ENCODE peak calls at places on chromosome 6, in eight cellular contexts. B is heart right ventricle; K is CD8-positive, alpha-beta memory T cell; I is uterus; L is substantia nigra; Q is lung; H is heart left ventricle; X is coronary artery. E is an unnamed sample.

GRCh38 chr6:99746261-99746895 is 139.7 kb downstream of the PRDM13 start:
- DNase-seq in I (peak), X (no peak), K (peak), Q (peak), B (no peak), H (peak), L (peak), E (peak)

GRCh38 chr6:113920663-113921267 is 50.2 kb downstream of the HDAC2 start:
- DNase-seq in I (no peak), H (peak), K (no peak), X (no peak), L (no peak), B (no peak), Q (no peak), E (no peak)

GRCh38 chr6:134822920-134823430 is 126.9 kb downstream of the ALDH8A1 start:
- DNase-seq in X (no peak), L (peak), Q (peak), K (peak), B (no peak), I (peak), H (peak), E (peak)

GRCh38 chr6:165231581-165232276 is 77.7 kb downstream of the C6orf118 start:
- DNase-seq in B (no peak), Q (no peak), K (no peak), X (no peak), I (no peak), H (peak), L (peak), E (no peak)

GRCh38 chr6:160348552-160349441 is 619 bp downstream of the SLC22A3 start:
- DNase-seq in X (no peak), I (no peak), B (peak), L (no peak), Q (peak), K (no peak), H (no peak), E (peak)

GRCh38 chr6:132813173-132813856 is 1.1 kb upstream of the RPS12 start:
- DNase-seq in Q (peak), H (peak), X (no peak), K (peak), I (peak), B (peak), L (peak), E (no peak)

GRCh38 chr6:41786451-41787218 is 859 bp upstream of the TOMM6 start:
- DNase-seq in L (peak), Q (peak), K (peak), X (peak), I (peak), B (peak), H (peak), E (peak)

GRCh38 chr6:143232849-143233248 is 172.2 kb downstream of the AIG1 start:
- DNase-seq in B (peak), X (no peak), H (no peak), L (no peak), Q (peak), K (no peak), I (no peak), E (peak)

GRCh38 chr6:136812174-136812573 is 10.2 kb upstream of the PEX7 start:
- DNase-seq in I (no peak), H (no peak), X (no peak), L (no peak), K (no peak), Q (no peak), B (no peak), E (no peak)

GRCh38 chr6:28544211-28544610 is 18.5 kb downstream of the GPX5 start:
- DNase-seq in I (no peak), K (no peak), B (no peak), H (no peak), Q (no peak), X (no peak), L (no peak), E (no peak)

GRCh38 chr6:141878686-141879085 is 254.0 kb upstream of the GJE1 start:
- DNase-seq in B (no peak), Q (no peak), H (no peak), I (no peak), X (no peak), K (no peak), L (no peak), E (no peak)

GRCh38 chr6:100475554-100476325 is 11.0 kb upstream of the SIM1 start:
- DNase-seq in Q (no peak), K (no peak), I (no peak), X (no peak), B (no peak), H (no peak), L (no peak), E (no peak)

GRCh38 chr6:4130357-4130987 is 4.9 kb downstream of the ECI2 start:
- DNase-seq in H (no peak), K (no peak), Q (peak), I (no peak), L (no peak), B (no peak), X (no peak), E (peak)

GRCh38 chr6:43853066-43853650 is 83.1 kb downstream of the VEGFA start:
- DNase-seq in X (no peak), H (no peak), K (no peak), I (no peak), L (no peak), Q (peak), B (no peak), E (no peak)

GRCh38 chr6:110814488-110815259 is 595 bp downstream of the CDK19 start:
- DNase-seq in H (peak), B (peak), X (peak), L (peak), Q (peak), I (peak), K (peak), E (peak)

GRCh38 chr6:41901882-41902519 is 6.8 kb upstream of the USP49 start:
- DNase-seq in Q (no peak), K (peak), H (no peak), B (no peak), I (no peak), L (no peak), X (no peak), E (no peak)

GRCh38 chr6:139732451-139732850 is 358.0 kb upstream of the CITED2 start:
- DNase-seq in X (no peak), I (peak), B (no peak), K (no peak), Q (no peak), L (no peak), H (no peak), E (no peak)

GRCh38 chr6:40285535-40285934 is 301.6 kb downstream of the LRFN2 start:
- DNase-seq in H (no peak), X (no peak), I (no peak), B (no peak), K (no peak), Q (no peak), L (no peak), E (no peak)

GRCh38 chr6:40286027-40286426 is 301.1 kb downstream of the LRFN2 start:
- DNase-seq in X (no peak), B (no peak), Q (no peak), I (no peak), K (no peak), H (no peak), L (no peak), E (no peak)

GRCh38 chr6:40287296-40287820 is 299.8 kb downstream of the LRFN2 start:
- DNase-seq in I (no peak), B (no peak), Q (no peak), L (no peak), X (no peak), K (no peak), H (no peak), E (no peak)

GRCh38 chr6:40286721-40287120 is 300.4 kb downstream of the LRFN2 start:
- DNase-seq in B (no peak), H (no peak), I (no peak), K (no peak), X (no peak), Q (no peak), L (no peak), E (no peak)

DNA sequence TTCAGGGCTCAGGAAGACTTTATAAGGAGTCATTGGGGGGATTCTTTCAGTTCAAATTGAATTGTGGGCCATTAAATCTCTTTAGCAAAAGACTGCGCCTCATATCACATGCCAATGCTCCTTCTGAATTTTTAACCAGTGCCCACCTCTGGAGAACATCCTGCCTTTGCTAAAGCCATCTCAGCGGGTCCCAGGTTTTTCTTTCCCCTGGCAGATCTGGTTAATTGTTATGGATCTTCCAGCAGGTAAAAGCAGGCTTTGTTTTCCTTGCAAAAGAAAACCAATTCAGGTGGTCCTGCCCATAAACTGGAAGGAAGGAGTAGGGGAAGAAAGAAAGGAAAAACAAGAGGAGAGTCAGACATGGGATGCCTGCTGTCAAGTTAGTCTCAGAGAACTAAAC is 298.2 kb downstream of the LRFN2 start:
- DNase-seq in B (no peak), H (no peak), X (no peak), I (no peak), Q (no peak), L (no peak), K (no peak), E (no peak)
- H3K27ac ChIP-seq in B (no peak), H (no peak), X (no peak), I (no peak), Q (no peak), L (no peak), K (no peak), E (no peak)

DNA sequence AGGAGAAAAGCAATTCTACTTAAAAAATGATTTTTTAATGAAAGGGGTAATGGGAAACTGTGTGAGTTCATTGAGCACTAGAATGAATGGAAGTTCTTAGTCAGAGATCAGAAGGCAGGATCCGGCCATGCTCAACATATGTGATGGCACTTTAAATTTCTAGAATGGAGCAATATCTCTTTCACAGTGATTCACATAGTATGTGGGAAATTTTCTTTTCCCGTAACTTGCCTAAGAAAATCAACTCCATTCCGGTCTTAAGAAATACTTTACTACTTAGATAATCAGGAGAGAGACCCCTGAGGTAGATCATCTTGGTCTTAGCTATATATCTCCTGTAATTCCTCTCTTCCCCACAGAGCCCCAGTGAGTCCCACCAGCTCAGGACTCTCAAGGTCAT is 131.8 kb downstream of the SCML4 start:
- DNase-seq in X (no peak), L (no peak), K (no peak), B (no peak), H (no peak), Q (no peak), I (no peak), E (no peak)
- H3K27ac ChIP-seq in X (no peak), L (no peak), K (no peak), B (no peak), H (no peak), Q (no peak), I (peak), E (no peak)

GRCh38 chr6:169070506-169071176 is 183.0 kb downstream of the THBS2 start:
- DNase-seq in L (no peak), I (peak), X (peak), K (no peak), Q (peak), B (peak), H (peak), E (peak)
- H3K27ac ChIP-seq in L (no peak), I (peak), X (peak), K (no peak), Q (no peak), B (peak), H (no peak), E (peak)

DNA sequence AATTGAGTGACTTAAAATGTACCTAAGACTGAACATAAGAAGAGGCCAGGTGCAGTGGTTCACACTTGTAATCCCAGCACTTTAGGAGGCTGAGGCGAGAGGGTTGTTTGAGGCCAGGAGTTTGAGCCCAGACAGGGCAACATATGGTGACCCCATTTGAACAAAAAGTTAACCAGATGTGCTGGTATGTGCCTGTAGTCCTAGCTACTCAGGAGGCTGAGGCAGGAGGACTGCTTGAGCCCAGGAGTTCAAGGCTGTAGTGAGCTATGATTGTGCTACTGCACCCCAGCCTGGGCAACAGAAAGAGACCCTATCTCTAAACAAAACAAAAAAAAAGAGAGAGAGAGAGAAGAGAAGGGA is 10.1 kb upstream of the PAQR8 start:
- DNase-seq in X (no peak), I (no peak), B (no peak), Q (no peak), H (no peak), L (no peak), K (no peak), E (no peak)
- H3K27ac ChIP-seq in X (no peak), I (peak), B (no peak), Q (peak), H (no peak), L (no peak), K (no peak), E (peak)

E was measured in stomach.